ENCODE peak calls at places on chromosomes 1 and 21, in six cellular contexts. One of them, this sample, is unnamed.

GRCh38 chr1:114671011-114671938 is 1.4 kb upstream of the DENND2C start:
- DNase-seq in mesenchymal stem cell: peak
- DNase-seq in H1: no peak
- DNase-seq in neuronal stem cell: no peak
- DNase-seq in trophoblast cell: no peak
- DNase-seq in IMR-90: peak
- DNase-seq in this sample: no peak

GRCh38 chr1:115706774-115707425 is 61.6 kb downstream of the CASQ2 start:
- DNase-seq in mesenchymal stem cell: peak
- DNase-seq in H1: no peak
- DNase-seq in neuronal stem cell: peak
- DNase-seq in trophoblast cell: no peak
- DNase-seq in IMR-90: peak
- DNase-seq in this sample: peak

GRCh38 chr1:247639381-247639981 is 34.1 kb downstream of the OR2G3 start:
- DNase-seq in mesenchymal stem cell: no peak
- DNase-seq in H1: peak
- DNase-seq in neuronal stem cell: peak
- DNase-seq in trophoblast cell: peak
- DNase-seq in IMR-90: peak
- DNase-seq in this sample: peak

GRCh38 chr21:26849428-26850115 is 4.4 kb upstream of the ADAMTS1 start:
- DNase-seq in mesenchymal stem cell: peak
- DNase-seq in H1: no peak
- DNase-seq in neuronal stem cell: peak
- DNase-seq in trophoblast cell: no peak
- DNase-seq in IMR-90: peak
- DNase-seq in this sample: no peak

GRCh38 chr1:207971511-207972224 is 60.7 kb upstream of the CD34 start:
- DNase-seq in mesenchymal stem cell: no peak
- DNase-seq in H1: no peak
- DNase-seq in neuronal stem cell: no peak
- DNase-seq in trophoblast cell: no peak
- DNase-seq in IMR-90: no peak
- DNase-seq in this sample: no peak

GRCh38 chr1:160219062-160219929 is 14.1 kb downstream of the PEA15 start:
- DNase-seq in mesenchymal stem cell: peak
- DNase-seq in H1: no peak
- DNase-seq in neuronal stem cell: no peak
- DNase-seq in trophoblast cell: peak
- DNase-seq in IMR-90: peak
- DNase-seq in this sample: peak

GRCh38 chr1:222040163-222040900 is 298.4 kb upstream of the DUSP10 start:
- DNase-seq in mesenchymal stem cell: no peak
- DNase-seq in H1: no peak
- DNase-seq in neuronal stem cell: no peak
- DNase-seq in trophoblast cell: no peak
- DNase-seq in IMR-90: no peak
- DNase-seq in this sample: no peak

GRCh38 chr1:48182441-48182840 is 40.1 kb upstream of the SLC5A9 start:
- DNase-seq in mesenchymal stem cell: no peak
- DNase-seq in H1: no peak
- DNase-seq in neuronal stem cell: no peak
- DNase-seq in trophoblast cell: no peak
- DNase-seq in IMR-90: no peak
- DNase-seq in this sample: no peak

GRCh38 chr1:203080456-203080855 is 5.4 kb downstream of the MYOG start:
- DNase-seq in mesenchymal stem cell: no peak
- DNase-seq in H1: no peak
- DNase-seq in neuronal stem cell: no peak
- DNase-seq in trophoblast cell: no peak
- DNase-seq in IMR-90: no peak
- DNase-seq in this sample: no peak
- H4K91ac ChIP-seq in mesenchymal stem cell: no peak
- H4K91ac ChIP-seq in H1: no peak
- H4K91ac ChIP-seq in neuronal stem cell: no peak
- H4K91ac ChIP-seq in trophoblast cell: no peak
- H4K91ac ChIP-seq in IMR-90: no peak
- H4K91ac ChIP-seq in this sample: no peak

DNA sequence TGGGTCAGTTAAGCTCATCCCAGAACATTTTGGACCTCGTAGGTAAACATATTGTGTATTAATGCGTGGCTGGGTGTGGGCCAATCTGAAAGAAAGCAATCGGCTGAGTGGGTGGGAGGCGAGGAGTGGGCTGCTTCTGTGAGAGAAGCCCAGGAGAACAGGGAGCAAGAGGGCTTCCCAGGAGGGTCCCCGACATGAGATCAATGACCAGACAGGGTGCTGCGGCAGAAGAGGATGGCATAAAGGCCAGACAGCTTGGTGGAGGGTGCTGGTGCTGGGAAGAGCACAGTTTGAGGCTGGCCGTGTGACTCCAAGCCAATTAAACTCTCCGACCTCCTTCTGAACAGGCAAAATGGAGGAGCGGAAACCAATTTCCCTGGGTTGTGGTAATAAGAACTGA is 63.1 kb downstream of the MEF2D start:
- DNase-seq in mesenchymal stem cell: no peak
- DNase-seq in H1: no peak
- DNase-seq in neuronal stem cell: no peak
- DNase-seq in trophoblast cell: no peak
- DNase-seq in IMR-90: no peak
- DNase-seq in this sample: no peak
- H3K18ac ChIP-seq in mesenchymal stem cell: no peak
- H3K18ac ChIP-seq in H1: no peak
- H3K18ac ChIP-seq in neuronal stem cell: peak
- H3K18ac ChIP-seq in trophoblast cell: no peak
- H3K18ac ChIP-seq in IMR-90: no peak
- H3K18ac ChIP-seq in this sample: no peak

DNA sequence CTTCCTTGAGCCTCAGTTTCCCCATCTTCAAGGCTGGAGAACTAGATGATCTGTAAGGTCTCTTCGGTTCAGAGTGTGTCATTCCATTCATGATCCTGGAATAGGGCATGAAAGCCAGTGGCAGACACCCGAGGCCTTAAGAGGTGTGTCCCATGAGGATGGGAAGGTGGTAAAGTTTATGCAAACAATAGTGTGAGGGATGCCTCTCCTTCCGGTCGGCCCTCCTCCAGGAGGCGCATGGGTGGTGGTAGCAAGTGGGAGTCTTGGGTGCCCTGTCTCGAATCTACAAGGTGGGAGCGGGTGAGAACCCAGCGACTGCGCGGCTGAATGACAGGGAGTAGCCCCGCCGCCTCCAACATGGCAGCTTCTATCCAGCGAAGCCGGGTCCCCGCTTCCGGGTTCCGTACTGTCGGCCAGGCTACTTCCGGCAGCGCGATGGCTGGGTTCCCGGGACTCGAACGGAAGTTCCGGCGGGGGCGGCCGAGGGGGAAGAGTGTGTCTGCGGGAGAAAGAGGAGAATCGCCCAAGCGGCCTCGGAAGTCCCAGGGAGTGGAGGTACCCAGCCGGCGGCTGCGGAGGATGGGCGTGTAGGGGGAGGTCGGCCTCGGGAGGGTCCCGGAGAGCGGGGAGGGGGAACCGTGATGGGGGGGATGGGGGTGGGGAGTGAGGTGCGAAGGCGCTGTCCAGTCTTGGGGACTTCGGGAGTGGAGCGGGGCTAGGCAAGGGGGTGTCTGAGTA is at the start of gene LYPLA2:
- DNase-seq in mesenchymal stem cell: peak
- DNase-seq in H1: peak
- DNase-seq in neuronal stem cell: no peak
- DNase-seq in trophoblast cell: peak
- DNase-seq in IMR-90: peak
- DNase-seq in this sample: peak
- H3K4ac ChIP-seq in mesenchymal stem cell: peak
- H3K4ac ChIP-seq in H1: peak
- H3K4ac ChIP-seq in neuronal stem cell: no peak
- H3K4ac ChIP-seq in trophoblast cell: peak
- H3K4ac ChIP-seq in IMR-90: peak
- H3K4ac ChIP-seq in this sample: no peak

GRCh38 chr1:53787655-53788054 is 48.7 kb upstream of the GLIS1 start:
- DNase-seq in mesenchymal stem cell: no peak
- DNase-seq in H1: no peak
- DNase-seq in neuronal stem cell: no peak
- DNase-seq in trophoblast cell: no peak
- DNase-seq in IMR-90: no peak
- DNase-seq in this sample: no peak

GRCh38 chr1:53792751-53793150 is 45.3 kb downstream of the NDC1 start:
- DNase-seq in mesenchymal stem cell: no peak
- DNase-seq in H1: no peak
- DNase-seq in neuronal stem cell: no peak
- DNase-seq in trophoblast cell: no peak
- DNase-seq in IMR-90: no peak
- DNase-seq in this sample: no peak
- H4K91ac ChIP-seq in mesenchymal stem cell: no peak
- H4K91ac ChIP-seq in H1: no peak
- H4K91ac ChIP-seq in neuronal stem cell: no peak
- H4K91ac ChIP-seq in trophoblast cell: no peak
- H4K91ac ChIP-seq in IMR-90: no peak
- H4K91ac ChIP-seq in this sample: no peak

GRCh38 chr1:212915245-212916091 is 34.9 kb upstream of the VASH2 start:
- DNase-seq in mesenchymal stem cell: peak
- DNase-seq in H1: peak
- DNase-seq in neuronal stem cell: no peak
- DNase-seq in trophoblast cell: no peak
- DNase-seq in IMR-90: peak
- DNase-seq in this sample: peak
- H3K18ac ChIP-seq in mesenchymal stem cell: no peak
- H3K18ac ChIP-seq in H1: peak
- H3K18ac ChIP-seq in neuronal stem cell: no peak
- H3K18ac ChIP-seq in trophoblast cell: no peak
- H3K18ac ChIP-seq in IMR-90: peak
- H3K18ac ChIP-seq in this sample: peak

This sample was measured in H9.